ENCODE peak calls at places on chromosomes 13 and 19, in seven cellular contexts. One of them, this sample, is unnamed.

GRCh38 chr13:65985632-65986031 is 1244.5 kb downstream of the PCDH9 start:
- DNase-seq in HCT116: peak
- DNase-seq in SK-N-SH: no peak
- DNase-seq in GM12878: no peak
- DNase-seq in H1: peak
- DNase-seq in K562: peak
- DNase-seq in HepG2: peak
- DNase-seq in this sample: no peak

GRCh38 chr13:98142427-98143156 is at the start of gene FARP1:
- DNase-seq in HCT116: peak
- DNase-seq in SK-N-SH: peak
- DNase-seq in GM12878: no peak
- DNase-seq in H1: peak
- DNase-seq in K562: peak
- DNase-seq in HepG2: peak
- DNase-seq in this sample: peak

GRCh38 chr19:41323430-41324125 is 13.6 kb downstream of the CCDC97 start:
- DNase-seq in HCT116: no peak
- DNase-seq in SK-N-SH: peak
- DNase-seq in GM12878: no peak
- DNase-seq in H1: no peak
- DNase-seq in K562: peak
- DNase-seq in HepG2: peak
- DNase-seq in this sample: no peak

GRCh38 chr13:31747966-31748365 is 8.6 kb downstream of the RXFP2 start:
- DNase-seq in HCT116: no peak
- DNase-seq in SK-N-SH: no peak
- DNase-seq in GM12878: no peak
- DNase-seq in H1: no peak
- DNase-seq in K562: no peak
- DNase-seq in HepG2: no peak
- DNase-seq in this sample: no peak

GRCh38 chr13:65416784-65417183 is 1813.4 kb downstream of the PCDH9 start:
- DNase-seq in HCT116: no peak
- DNase-seq in SK-N-SH: no peak
- DNase-seq in GM12878: no peak
- DNase-seq in H1: no peak
- DNase-seq in K562: no peak
- DNase-seq in HepG2: no peak
- DNase-seq in this sample: no peak

GRCh38 chr13:96544965-96545364 is 449.3 kb downstream of the OXGR1 start:
- DNase-seq in HCT116: no peak
- DNase-seq in SK-N-SH: no peak
- DNase-seq in GM12878: no peak
- DNase-seq in H1: no peak
- DNase-seq in K562: no peak
- DNase-seq in HepG2: no peak
- DNase-seq in this sample: no peak

GRCh38 chr19:48363500-48363809 is 285 bp downstream of the TMEM143 start:
- DNase-seq in HCT116: no peak
- DNase-seq in SK-N-SH: no peak
- DNase-seq in GM12878: no peak
- DNase-seq in H1: no peak
- DNase-seq in K562: no peak
- DNase-seq in HepG2: no peak
- DNase-seq in this sample: no peak

GRCh38 chr13:46668302-46668720 is 115.3 kb downstream of the LRCH1 start:
- DNase-seq in HCT116: no peak
- DNase-seq in SK-N-SH: no peak
- DNase-seq in GM12878: no peak
- DNase-seq in H1: no peak
- DNase-seq in K562: no peak
- DNase-seq in HepG2: no peak
- DNase-seq in this sample: no peak

GRCh38 chr13:41916173-41916954 is 44.5 kb downstream of the VWA8 start:
- DNase-seq in HCT116: no peak
- DNase-seq in SK-N-SH: no peak
- DNase-seq in GM12878: peak
- DNase-seq in H1: no peak
- DNase-seq in K562: peak
- DNase-seq in HepG2: no peak
- DNase-seq in this sample: no peak

GRCh38 chr13:79642596-79642995 is 161.6 kb downstream of the NDFIP2 start:
- DNase-seq in HCT116: no peak
- DNase-seq in SK-N-SH: no peak
- DNase-seq in GM12878: no peak
- DNase-seq in H1: no peak
- DNase-seq in K562: no peak
- DNase-seq in HepG2: no peak
- DNase-seq in this sample: peak

GRCh38 chr19:3698386-3698950 is 1.8 kb downstream of the PIP5K1C start:
- DNase-seq in HCT116: no peak
- DNase-seq in SK-N-SH: peak
- DNase-seq in GM12878: no peak
- DNase-seq in H1: no peak
- DNase-seq in K562: no peak
- DNase-seq in HepG2: no peak
- DNase-seq in this sample: no peak

GRCh38 chr13:52832268-52832667 is 16.2 kb downstream of the PCDH8 start:
- DNase-seq in HCT116: no peak
- DNase-seq in SK-N-SH: no peak
- DNase-seq in GM12878: no peak
- DNase-seq in H1: no peak
- DNase-seq in K562: no peak
- DNase-seq in HepG2: no peak
- DNase-seq in this sample: no peak

GRCh38 chr19:8462601-8463000 is 17.8 kb downstream of the HNRNPM start:
- DNase-seq in HCT116: no peak
- DNase-seq in SK-N-SH: no peak
- DNase-seq in GM12878: no peak
- DNase-seq in H1: no peak
- DNase-seq in K562: no peak
- DNase-seq in HepG2: no peak
- DNase-seq in this sample: no peak

GRCh38 chr13:28037399-28037798 is 48.9 kb upstream of the URAD start:
- DNase-seq in HCT116: peak
- DNase-seq in SK-N-SH: no peak
- DNase-seq in GM12878: no peak
- DNase-seq in H1: no peak
- DNase-seq in K562: no peak
- DNase-seq in HepG2: no peak
- DNase-seq in this sample: no peak

GRCh38 chr13:75481176-75482069 is 546 bp downstream of the TBC1D4 start:
- DNase-seq in HCT116: no peak
- DNase-seq in SK-N-SH: peak
- DNase-seq in GM12878: no peak
- DNase-seq in H1: peak
- DNase-seq in K562: peak
- DNase-seq in HepG2: no peak
- DNase-seq in this sample: no peak

GRCh38 chr13:19601749-19602725 is 31.4 kb upstream of the MPHOSPH8 start:
- DNase-seq in HCT116: no peak
- DNase-seq in SK-N-SH: peak
- DNase-seq in GM12878: no peak
- DNase-seq in H1: peak
- DNase-seq in K562: peak
- DNase-seq in HepG2: peak
- DNase-seq in this sample: peak

GRCh38 chr19:39837978-39838377 is 4.0 kb upstream of the DYRK1B start:
- DNase-seq in HCT116: no peak
- DNase-seq in SK-N-SH: no peak
- DNase-seq in GM12878: no peak
- DNase-seq in H1: no peak
- DNase-seq in K562: no peak
- DNase-seq in HepG2: no peak
- DNase-seq in this sample: no peak

GRCh38 chr19:58575183-58576041 is 2.3 kb upstream of the MZF1 start:
- DNase-seq in HCT116: peak
- DNase-seq in SK-N-SH: peak
- DNase-seq in GM12878: peak
- DNase-seq in H1: peak
- DNase-seq in K562: peak
- DNase-seq in HepG2: peak
- DNase-seq in this sample: peak

DNA sequence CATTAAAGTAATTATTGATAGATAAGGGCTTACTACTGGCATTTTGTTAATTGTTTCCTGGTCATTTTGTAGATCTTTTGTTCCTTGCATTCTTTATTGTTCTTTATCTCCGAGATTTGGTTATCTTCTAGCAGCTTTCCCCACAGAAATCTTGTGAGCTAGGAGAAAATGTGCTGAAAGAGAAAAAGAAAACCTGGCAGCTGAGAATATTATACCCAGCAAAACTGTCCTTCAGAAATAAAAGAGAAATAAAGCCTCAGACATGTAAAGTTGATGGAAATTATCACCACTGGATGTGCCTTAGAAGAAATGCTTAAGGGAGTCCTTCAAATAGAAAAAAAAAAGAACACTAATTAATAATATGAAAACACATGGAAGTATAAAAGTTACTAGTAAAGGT is 464.9 kb upstream of the GPC6 start:
- DNase-seq in HCT116: no peak
- DNase-seq in SK-N-SH: no peak
- DNase-seq in GM12878: no peak
- DNase-seq in H1: no peak
- DNase-seq in K562: no peak
- DNase-seq in HepG2: no peak
- DNase-seq in this sample: no peak
- TF ChIP-seq JUND in HCT116: no peak
- TF ChIP-seq JUND in SK-N-SH: no peak
- TF ChIP-seq JUND in GM12878: no peak
- TF ChIP-seq JUND in H1: no peak
- TF ChIP-seq JUND in K562: no peak
- TF ChIP-seq JUND in HepG2: no peak
- TF ChIP-seq JUND in this sample: no peak

DNA sequence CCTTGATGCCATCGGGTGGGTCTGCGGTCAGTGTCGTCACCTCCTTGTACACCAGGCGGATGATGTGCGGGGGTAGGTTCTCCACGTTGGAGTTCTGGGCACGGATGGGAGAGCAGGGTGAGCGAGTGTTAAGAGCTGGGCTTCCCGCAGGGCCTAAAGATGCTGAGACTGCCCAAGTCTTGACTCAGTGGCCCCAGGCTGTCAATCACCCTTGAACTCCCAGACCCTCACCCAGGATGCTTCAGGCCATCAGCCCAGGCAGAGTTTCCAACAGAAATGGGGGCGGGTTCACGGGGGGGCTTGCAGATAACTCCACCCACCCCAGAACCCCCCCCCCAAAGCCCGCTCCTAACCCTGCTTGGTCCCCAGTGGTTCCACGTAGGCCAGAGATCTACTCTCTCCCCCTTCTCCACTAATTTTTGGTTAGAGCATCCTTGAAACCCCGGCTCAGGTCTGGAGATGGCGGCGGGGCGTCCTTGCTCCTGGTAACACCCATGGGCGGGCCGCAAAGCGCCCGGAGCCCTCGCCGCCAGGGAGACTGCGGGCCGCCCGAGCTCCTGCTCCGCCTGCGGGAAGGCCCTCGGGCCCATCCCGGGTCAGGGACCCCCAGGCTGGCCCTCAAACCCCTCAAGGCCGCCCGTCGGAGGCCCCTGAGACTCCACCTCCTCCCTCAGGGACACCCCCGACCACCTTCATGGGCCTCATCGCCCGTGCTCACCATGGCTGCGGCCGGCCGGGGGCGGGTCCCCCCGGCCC is 541 bp downstream of the UBE2S start:
- DNase-seq in HCT116: no peak
- DNase-seq in SK-N-SH: peak
- DNase-seq in GM12878: no peak
- DNase-seq in H1: no peak
- DNase-seq in K562: peak
- DNase-seq in HepG2: no peak
- DNase-seq in this sample: no peak
- TF ChIP-seq JUND in HCT116: no peak
- TF ChIP-seq JUND in SK-N-SH: no peak
- TF ChIP-seq JUND in GM12878: no peak
- TF ChIP-seq JUND in H1: no peak
- TF ChIP-seq JUND in K562: no peak
- TF ChIP-seq JUND in HepG2: no peak
- TF ChIP-seq JUND in this sample: no peak

GRCh38 chr13:55569514-55569913 is 1571.2 kb upstream of the PRR20A start:
- DNase-seq in HCT116: no peak
- DNase-seq in SK-N-SH: no peak
- DNase-seq in GM12878: no peak
- DNase-seq in H1: no peak
- DNase-seq in K562: no peak
- DNase-seq in HepG2: no peak
- DNase-seq in this sample: no peak

GRCh38 chr13:55570371-55570770 is 1570.3 kb upstream of the PRR20A start:
- DNase-seq in HCT116: no peak
- DNase-seq in SK-N-SH: no peak
- DNase-seq in GM12878: no peak
- DNase-seq in H1: no peak
- DNase-seq in K562: no peak
- DNase-seq in HepG2: no peak
- DNase-seq in this sample: no peak

GRCh38 chr13:55572408-55572807 is 1568.3 kb upstream of the PRR20A start:
- DNase-seq in HCT116: no peak
- DNase-seq in SK-N-SH: no peak
- DNase-seq in GM12878: no peak
- DNase-seq in H1: no peak
- DNase-seq in K562: no peak
- DNase-seq in HepG2: no peak
- DNase-seq in this sample: no peak

GRCh38 chr13:55572862-55573261 is 1567.9 kb upstream of the PRR20A start:
- DNase-seq in HCT116: no peak
- DNase-seq in SK-N-SH: no peak
- DNase-seq in GM12878: no peak
- DNase-seq in H1: no peak
- DNase-seq in K562: no peak
- DNase-seq in HepG2: no peak
- DNase-seq in this sample: no peak

DNA sequence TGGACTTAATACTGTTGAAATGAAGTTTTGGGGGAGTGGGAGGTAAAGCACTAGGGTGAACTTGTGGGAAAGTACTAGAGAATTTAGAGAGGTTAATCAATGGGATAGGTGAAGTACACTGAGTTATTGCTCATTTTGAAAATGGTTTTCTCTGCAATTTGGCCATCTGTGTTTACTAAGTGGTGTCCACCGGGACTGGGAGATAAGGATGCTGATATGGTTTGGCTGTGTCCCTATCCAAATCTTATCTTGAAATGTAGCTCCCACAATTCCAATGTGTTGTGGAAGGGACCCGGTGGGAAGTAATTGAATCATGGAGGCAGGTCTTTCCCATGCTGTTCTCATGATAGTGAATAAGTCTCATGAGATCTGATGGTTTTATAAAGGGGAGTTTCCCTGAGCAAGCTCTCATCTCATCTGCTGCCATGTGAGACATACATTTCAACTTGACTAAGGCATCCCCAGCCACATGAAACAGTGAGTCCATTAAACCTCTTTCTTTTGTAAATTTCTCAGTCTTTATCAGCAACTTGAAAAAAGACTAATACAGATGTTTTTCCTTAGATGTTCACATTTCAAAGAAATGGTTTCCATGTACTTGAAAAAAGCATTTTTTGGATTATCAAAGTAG is 1569.4 kb upstream of the PRR20A start:
- DNase-seq in HCT116: no peak
- DNase-seq in SK-N-SH: no peak
- DNase-seq in GM12878: no peak
- DNase-seq in H1: no peak
- DNase-seq in K562: no peak
- DNase-seq in HepG2: no peak
- DNase-seq in this sample: no peak
- TF ChIP-seq JUND in HCT116: no peak
- TF ChIP-seq JUND in SK-N-SH: no peak
- TF ChIP-seq JUND in GM12878: no peak
- TF ChIP-seq JUND in H1: no peak
- TF ChIP-seq JUND in K562: no peak
- TF ChIP-seq JUND in HepG2: no peak
- TF ChIP-seq JUND in this sample: no peak

GRCh38 chr19:18058208-18059009 is 28.3 kb downstream of the IL12RB1 start:
- DNase-seq in HCT116: peak
- DNase-seq in SK-N-SH: peak
- DNase-seq in GM12878: no peak
- DNase-seq in H1: peak
- DNase-seq in K562: peak
- DNase-seq in HepG2: peak
- DNase-seq in this sample: peak
- TF ChIP-seq JUND in HCT116: no peak
- TF ChIP-seq JUND in SK-N-SH: no peak
- TF ChIP-seq JUND in GM12878: no peak
- TF ChIP-seq JUND in H1: no peak
- TF ChIP-seq JUND in K562: no peak
- TF ChIP-seq JUND in HepG2: no peak
- TF ChIP-seq JUND in this sample: no peak

This sample was measured in T47D.